ENCODE peak calls at places on chromosomes 13 and 19, in seven cellular contexts. V, Z, Y, N, F, B and O are unnamed samples. For H3K36me3 and H3K27me3, the result is how much of the 10 kb centered on the place peaks cover.

GRCh38 chr13:48645845-48646244 is 7.9 kb upstream of the CYSLTR2 start:
- DNase-seq in F (no peak), Y (no peak), Z (no peak), N (no peak), V (no peak), B (no peak), O (no peak)

GRCh38 chr13:113088691-113089020 is 16.9 kb upstream of the F7 start:
- DNase-seq in B (no peak), Y (no peak), N (no peak), F (peak), Z (no peak), V (peak), O (no peak)

GRCh38 chr13:96650301-96650886 is 343.9 kb downstream of the OXGR1 start:
- DNase-seq in Z (peak), F (no peak), N (no peak), Y (no peak), V (no peak), B (peak), O (no peak)

GRCh38 chr19:18796239-18796638 is 5.1 kb upstream of the COMP start:
- DNase-seq in Y (no peak), Z (no peak), V (no peak), B (no peak), N (no peak), F (no peak), O (no peak)

GRCh38 chr19:17985037-17985818 is 18.3 kb downstream of the KCNN1 start:
- DNase-seq in Y (no peak), V (no peak), Z (no peak), F (no peak), N (no peak), B (no peak), O (no peak)

GRCh38 chr19:36215276-36216171 is 618 bp downstream of the ZNF146 start:
- DNase-seq in F (no peak), N (peak), Y (no peak), Z (peak), V (peak), B (no peak), O (peak)

GRCh38 chr13:80463673-80464352 is 122.9 kb upstream of the SPRY2 start:
- DNase-seq in Y (no peak), F (no peak), V (no peak), Z (peak), B (no peak), N (peak), O (no peak)

GRCh38 chr13:50107205-50107604 is 92.0 kb downstream of the KCNRG start:
- DNase-seq in Z (no peak), N (no peak), B (no peak), Y (no peak), V (no peak), F (no peak), O (no peak)

GRCh38 chr19:46133101-46133627 is 8.7 kb upstream of the IGFL3 start:
- DNase-seq in B (peak), V (no peak), Y (no peak), N (peak), F (peak), Z (peak), O (peak)

GRCh38 chr19:45785781-45786532 is 3.7 kb upstream of the DMPK start:
- DNase-seq in Y (no peak), V (no peak), F (peak), N (no peak), Z (no peak), B (no peak), O (no peak)

GRCh38 chr19:33293255-33294057 is 8.9 kb downstream of the CEBPA start:
- DNase-seq in N (no peak), V (no peak), F (peak), Y (no peak), B (no peak), Z (no peak), O (peak)

GRCh38 chr19:47651132-47651531 is 42.2 kb downstream of the BICRA start:
- DNase-seq in V (no peak), B (no peak), N (no peak), F (no peak), Y (no peak), Z (no peak), O (no peak)

GRCh38 chr19:1082165-1082927 is 12.8 kb downstream of the POLR2E start:
- DNase-seq in Z (peak), V (no peak), B (no peak), Y (no peak), N (peak), F (peak), O (peak)

GRCh38 chr19:1829958-1830357 is 17.9 kb upstream of the ATP8B3 start:
- DNase-seq in V (no peak), B (no peak), F (no peak), Z (no peak), Y (no peak), N (no peak), O (no peak)

GRCh38 chr19:33298146-33298911 is 4.0 kb downstream of the CEBPA start:
- DNase-seq in Z (no peak), V (no peak), B (no peak), N (no peak), F (peak), Y (no peak), O (no peak)

GRCh38 chr13:31192306-31192705 is 7.5 kb upstream of the B3GLCT start:
- DNase-seq in V (no peak), Z (no peak), Y (no peak), N (no peak), F (no peak), B (no peak), O (no peak)

DNA sequence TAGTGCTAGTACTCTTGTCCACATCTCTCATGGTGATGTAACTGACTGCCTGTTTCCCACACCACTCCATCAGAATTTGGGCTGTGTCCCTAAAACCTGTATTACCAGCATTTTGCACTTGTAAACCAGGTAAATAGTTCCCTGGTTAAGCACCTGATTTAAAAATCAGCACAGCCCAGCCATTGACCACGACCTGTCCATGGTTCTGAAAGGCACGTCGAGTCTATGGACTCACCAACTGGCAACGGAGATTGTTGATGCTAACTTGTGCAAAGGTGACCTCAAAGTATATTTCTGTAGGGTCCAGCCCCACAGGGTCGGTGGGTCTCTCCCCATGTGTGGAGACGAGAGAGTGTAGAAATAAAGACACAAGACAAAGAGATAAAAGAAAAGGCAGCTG is 46.7 kb upstream of the ZNF835 start:
- DNase-seq in Z (no peak), V (no peak), F (no peak), Y (no peak), N (no peak), B (no peak), O (no peak)
- H3K36me3 ChIP-seq in Z (under half), V (under half), F (under half), Y (under half), N (under half), B (under half), O (under half)

GRCh38 chr19:8610041-8610927 is at the start of gene ADAMTS10:
- DNase-seq in Z (no peak), N (peak), V (no peak), B (no peak), Y (peak), F (peak), O (peak)

GRCh38 chr19:8611391-8611883 is 922 bp upstream of the ADAMTS10 start:
- DNase-seq in B (no peak), Z (no peak), N (no peak), Y (peak), V (no peak), F (no peak), O (peak)

GRCh38 chr19:8610928-8611284 is 391 bp upstream of the ADAMTS10 start:
- DNase-seq in V (no peak), N (no peak), Y (no peak), Z (no peak), F (no peak), B (no peak), O (no peak)

GRCh38 chr19:8612807-8613171 is 2.3 kb upstream of the ADAMTS10 start:
- DNase-seq in N (no peak), F (no peak), Y (no peak), Z (no peak), B (no peak), V (no peak), O (no peak)

DNA sequence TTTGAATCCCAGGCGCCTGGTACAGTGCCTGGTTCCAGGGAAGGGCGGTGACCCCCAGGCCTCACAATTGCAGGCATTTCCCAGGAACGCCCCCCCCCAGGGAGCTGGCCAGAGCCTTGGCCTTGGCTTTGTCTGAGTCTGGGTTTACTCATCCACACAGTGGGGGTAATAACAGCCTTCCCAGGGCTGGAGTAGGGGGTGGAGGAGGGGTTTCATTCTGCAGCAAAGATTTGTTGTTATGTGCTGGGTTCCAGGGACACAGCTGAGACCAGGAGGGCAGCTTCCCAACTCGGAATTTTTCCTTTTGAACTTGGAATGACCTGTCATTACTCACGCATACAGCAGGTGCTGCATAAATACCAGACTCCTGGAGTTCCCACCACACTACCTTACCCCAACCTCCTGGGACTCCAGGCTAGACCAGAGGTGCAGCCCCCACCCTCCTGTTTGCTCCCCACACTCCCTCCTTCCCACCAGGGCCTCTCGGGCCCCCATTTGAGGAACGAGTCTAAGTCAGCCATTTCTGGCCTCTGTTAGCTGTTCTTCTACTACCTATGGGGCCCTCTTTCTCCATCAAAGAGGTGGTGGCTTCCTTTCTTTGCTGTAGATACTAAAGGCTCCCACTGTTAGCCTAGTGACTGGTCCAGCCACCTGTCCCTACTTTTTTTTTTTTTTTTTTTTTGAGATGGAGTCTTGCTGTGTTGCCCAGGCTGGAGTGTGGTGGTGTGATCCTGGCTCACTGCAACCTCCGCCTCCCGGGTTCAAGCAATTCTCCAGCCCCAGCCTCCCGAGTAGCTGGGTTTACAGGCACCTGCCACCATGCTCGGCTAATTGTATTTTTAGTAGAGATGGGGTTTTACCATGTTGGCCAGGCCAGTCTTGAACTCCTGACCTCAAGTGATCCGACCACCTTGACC is 1.6 kb upstream of the ADAMTS10 start:
- DNase-seq in Y (peak), Z (peak), B (no peak), V (peak), N (no peak), F (peak), O (peak)
- H3K27me3 ChIP-seq in Y (under half), Z (under half), B (under half), V (under half), N (under half), F (under half), O (under half)

DNA sequence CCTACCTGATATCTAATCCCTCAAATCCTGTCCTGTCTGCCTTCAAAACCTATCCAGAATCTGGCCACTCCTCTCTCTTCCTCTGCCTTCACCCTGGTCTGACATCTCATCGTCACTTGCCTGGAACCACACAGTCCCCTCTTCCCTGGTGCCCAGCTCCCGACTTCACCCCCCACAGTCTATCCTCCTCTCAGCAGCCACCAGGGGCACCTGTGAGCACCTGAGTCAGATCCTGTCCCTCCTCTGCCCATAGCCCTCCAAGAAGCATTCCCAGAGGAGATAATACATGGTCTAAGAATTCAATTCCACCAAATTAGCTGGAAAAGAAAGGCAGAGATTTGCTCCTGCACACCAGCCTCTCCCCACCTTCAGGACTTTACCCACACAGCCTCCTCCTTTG is 48.9 kb downstream of the ZNRF4 start:
- DNase-seq in V (no peak), F (no peak), Y (no peak), N (no peak), Z (no peak), B (no peak), O (no peak)
- TF ChIP-seq CTCF in V (no peak), F (no peak), Y (no peak), N (peak), Z (no peak), B (peak), O (no peak)

DNA sequence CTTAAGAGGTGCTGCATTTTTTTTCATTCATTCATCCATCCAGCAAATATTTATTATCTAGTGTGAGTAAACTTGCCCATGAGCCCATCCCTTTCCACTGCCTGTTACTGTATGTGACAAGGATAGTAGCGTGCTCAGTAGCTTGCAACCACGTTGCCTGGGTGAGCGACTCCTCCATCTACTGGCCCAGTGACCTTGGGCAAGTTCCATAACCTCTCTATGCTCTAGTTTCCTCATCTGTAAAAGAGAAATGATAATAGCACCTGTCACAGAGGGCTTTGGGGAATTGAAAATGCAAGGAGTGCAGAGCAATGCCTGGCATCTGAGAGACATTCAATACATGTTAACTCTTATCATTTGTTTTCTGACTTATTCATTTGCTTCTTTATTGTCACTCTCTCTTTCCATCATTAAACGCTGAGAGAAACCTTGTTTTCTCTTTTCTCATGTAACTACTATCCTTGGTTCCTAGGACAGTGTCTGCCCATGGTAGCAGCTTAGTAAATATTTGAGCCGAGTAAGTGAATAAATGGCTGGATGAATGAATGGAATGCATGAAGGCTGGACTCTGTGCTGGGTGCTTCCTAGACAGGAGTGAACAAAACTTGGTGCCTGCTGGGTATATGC is 19.9 kb downstream of the LRCH1 start:
- DNase-seq in V (no peak), B (no peak), F (no peak), Y (no peak), Z (no peak), N (no peak), O (no peak)
- H3K36me3 ChIP-seq in V (under half), B (under half), F (under half), Y (under half), Z (under half), N (under half), O (under half)

GRCh38 chr19:3852177-3852511 is 16.7 kb downstream of the ZFR2 start:
- DNase-seq in B (no peak), Y (no peak), F (no peak), V (no peak), Z (no peak), N (no peak), O (no peak)
- H3K27me3 ChIP-seq in B (under half), Y (under half), F (under half), V (under half), Z (under half), N (under half), O (under half)